ENCODE peak calls at places on chromosome 22, in five cellular contexts. One of them, this sample, is unnamed.

GRCh38 chr22:24333301-24333700 is 62.7 kb downstream of the SPECC1L start:
- DNase-seq in neural progenitor cell: no peak
- DNase-seq in sigmoid colon: no peak
- DNase-seq in BJ: peak; percentile 43
- DNase-seq in DND-41: no peak
- DNase-seq in this sample: no peak

GRCh38 chr22:30655532-30655931 is 12.1 kb downstream of the DUSP18 start:
- DNase-seq in neural progenitor cell: no peak
- DNase-seq in sigmoid colon: no peak
- DNase-seq in BJ: no peak
- DNase-seq in DND-41: no peak
- DNase-seq in this sample: no peak

GRCh38 chr22:45997077-45997774 is 20.3 kb upstream of the WNT7B start:
- DNase-seq in neural progenitor cell: peak; percentile 62
- DNase-seq in sigmoid colon: peak; percentile 96
- DNase-seq in BJ: peak; percentile 94
- DNase-seq in DND-41: peak; percentile 39
- DNase-seq in this sample: no peak

GRCh38 chr22:27238935-27239510 is 562.5 kb downstream of the MN1 start:
- DNase-seq in neural progenitor cell: no peak
- DNase-seq in sigmoid colon: peak; percentile 86
- DNase-seq in BJ: peak; percentile 68
- DNase-seq in DND-41: no peak
- DNase-seq in this sample: no peak

GRCh38 chr22:44572414-44573207 is 74.6 kb upstream of the RTL6 start:
- DNase-seq in neural progenitor cell: no peak
- DNase-seq in sigmoid colon: peak; percentile 57
- DNase-seq in BJ: no peak
- DNase-seq in DND-41: no peak
- DNase-seq in this sample: no peak

GRCh38 chr22:24007253-24008021 is 2.2 kb upstream of the GSTT4 start:
- DNase-seq in neural progenitor cell: no peak
- DNase-seq in sigmoid colon: no peak
- DNase-seq in BJ: no peak
- DNase-seq in DND-41: no peak
- DNase-seq in this sample: no peak

GRCh38 chr22:49115186-49115585 is 712.5 kb downstream of the BRD1 start:
- DNase-seq in neural progenitor cell: no peak
- DNase-seq in sigmoid colon: no peak
- DNase-seq in BJ: no peak
- DNase-seq in DND-41: no peak
- DNase-seq in this sample: no peak

GRCh38 chr22:26672590-26673468 is 15.4 kb downstream of the MIAT start:
- DNase-seq in neural progenitor cell: peak; percentile 94
- DNase-seq in sigmoid colon: peak; percentile 97
- DNase-seq in BJ: peak; percentile 79
- DNase-seq in DND-41: peak; percentile 97
- DNase-seq in this sample: peak; percentile 97

GRCh38 chr22:26554956-26555355 is 35.0 kb downstream of the TPST2 start:
- DNase-seq in neural progenitor cell: no peak
- DNase-seq in sigmoid colon: no peak
- DNase-seq in BJ: no peak
- DNase-seq in DND-41: no peak
- DNase-seq in this sample: no peak

GRCh38 chr22:49255741-49256318 is 571.8 kb downstream of the BRD1 start:
- DNase-seq in neural progenitor cell: no peak
- DNase-seq in sigmoid colon: no peak
- DNase-seq in BJ: no peak
- DNase-seq in DND-41: no peak
- DNase-seq in this sample: no peak

GRCh38 chr22:49141761-49142160 is 685.9 kb downstream of the BRD1 start:
- DNase-seq in neural progenitor cell: no peak
- DNase-seq in sigmoid colon: no peak
- DNase-seq in BJ: no peak
- DNase-seq in DND-41: no peak
- DNase-seq in this sample: no peak

GRCh38 chr22:30309981-30310672 is 16.6 kb downstream of the TBC1D10A start:
- DNase-seq in neural progenitor cell: no peak
- DNase-seq in sigmoid colon: peak; percentile 88
- DNase-seq in BJ: no peak
- DNase-seq in DND-41: peak; percentile 59
- DNase-seq in this sample: peak; percentile 88

GRCh38 chr22:41009222-41009948 is 58.2 kb downstream of the RBX1 start:
- DNase-seq in neural progenitor cell: no peak
- DNase-seq in sigmoid colon: no peak
- DNase-seq in BJ: no peak
- DNase-seq in DND-41: no peak
- DNase-seq in this sample: no peak

GRCh38 chr22:33076368-33076767 is 18.2 kb upstream of the SYN3 start:
- DNase-seq in neural progenitor cell: peak; percentile 61
- DNase-seq in sigmoid colon: no peak
- DNase-seq in BJ: no peak
- DNase-seq in DND-41: peak; percentile 6
- DNase-seq in this sample: no peak

GRCh38 chr22:28137036-28137435 is 218.0 kb upstream of the PITPNB start:
- DNase-seq in neural progenitor cell: peak; percentile 18
- DNase-seq in sigmoid colon: no peak
- DNase-seq in BJ: no peak
- DNase-seq in DND-41: no peak
- DNase-seq in this sample: no peak

GRCh38 chr22:50606561-50607365 is 6.2 kb downstream of the MAPK8IP2 start:
- DNase-seq in neural progenitor cell: no peak
- DNase-seq in sigmoid colon: no peak
- DNase-seq in BJ: no peak
- DNase-seq in DND-41: no peak
- DNase-seq in this sample: no peak

GRCh38 chr22:49848690-49849160 is 4.9 kb upstream of the ZBED4 start:
- DNase-seq in neural progenitor cell: no peak
- DNase-seq in sigmoid colon: no peak
- DNase-seq in BJ: no peak
- DNase-seq in DND-41: no peak
- DNase-seq in this sample: no peak

GRCh38 chr22:45742866-45743450 is 71.3 kb downstream of the ATXN10 start:
- DNase-seq in neural progenitor cell: no peak
- DNase-seq in sigmoid colon: no peak
- DNase-seq in BJ: peak; percentile 14
- DNase-seq in DND-41: no peak
- DNase-seq in this sample: no peak

GRCh38 chr22:46008291-46008690 is 31.3 kb upstream of the WNT7B start:
- DNase-seq in neural progenitor cell: no peak
- DNase-seq in sigmoid colon: no peak
- DNase-seq in BJ: no peak
- DNase-seq in DND-41: no peak
- DNase-seq in this sample: no peak

GRCh38 chr22:25709758-25710157 is 32.2 kb upstream of the MYO18B start:
- DNase-seq in neural progenitor cell: no peak
- DNase-seq in sigmoid colon: no peak
- DNase-seq in BJ: no peak
- DNase-seq in DND-41: peak; percentile 15
- DNase-seq in this sample: no peak

GRCh38 chr22:23074451-23074850 is 4.1 kb downstream of the GNAZ start:
- DNase-seq in neural progenitor cell: no peak
- DNase-seq in sigmoid colon: peak; percentile 33
- DNase-seq in BJ: no peak
- DNase-seq in DND-41: no peak
- DNase-seq in this sample: no peak

GRCh38 chr22:45731798-45732495 is 60.3 kb downstream of the ATXN10 start:
- DNase-seq in neural progenitor cell: peak; percentile 17
- DNase-seq in sigmoid colon: no peak
- DNase-seq in BJ: no peak
- DNase-seq in DND-41: no peak
- DNase-seq in this sample: no peak

GRCh38 chr22:49992921-49993648 is 19.5 kb downstream of the IL17REL start:
- DNase-seq in neural progenitor cell: peak; percentile 77
- DNase-seq in sigmoid colon: peak; percentile 66
- DNase-seq in BJ: no peak
- DNase-seq in DND-41: peak; percentile 60
- DNase-seq in this sample: no peak

GRCh38 chr22:37663521-37664140 is 5.1 kb downstream of the PDXP start:
- DNase-seq in neural progenitor cell: no peak
- DNase-seq in sigmoid colon: peak; percentile 83
- DNase-seq in BJ: no peak
- DNase-seq in DND-41: no peak
- DNase-seq in this sample: no peak

GRCh38 chr22:22691716-22692701 is 47.6 kb downstream of the GGTLC2 start:
- DNase-seq in neural progenitor cell: no peak
- DNase-seq in sigmoid colon: peak; percentile 50
- DNase-seq in BJ: no peak
- DNase-seq in DND-41: no peak
- DNase-seq in this sample: no peak

DNA sequence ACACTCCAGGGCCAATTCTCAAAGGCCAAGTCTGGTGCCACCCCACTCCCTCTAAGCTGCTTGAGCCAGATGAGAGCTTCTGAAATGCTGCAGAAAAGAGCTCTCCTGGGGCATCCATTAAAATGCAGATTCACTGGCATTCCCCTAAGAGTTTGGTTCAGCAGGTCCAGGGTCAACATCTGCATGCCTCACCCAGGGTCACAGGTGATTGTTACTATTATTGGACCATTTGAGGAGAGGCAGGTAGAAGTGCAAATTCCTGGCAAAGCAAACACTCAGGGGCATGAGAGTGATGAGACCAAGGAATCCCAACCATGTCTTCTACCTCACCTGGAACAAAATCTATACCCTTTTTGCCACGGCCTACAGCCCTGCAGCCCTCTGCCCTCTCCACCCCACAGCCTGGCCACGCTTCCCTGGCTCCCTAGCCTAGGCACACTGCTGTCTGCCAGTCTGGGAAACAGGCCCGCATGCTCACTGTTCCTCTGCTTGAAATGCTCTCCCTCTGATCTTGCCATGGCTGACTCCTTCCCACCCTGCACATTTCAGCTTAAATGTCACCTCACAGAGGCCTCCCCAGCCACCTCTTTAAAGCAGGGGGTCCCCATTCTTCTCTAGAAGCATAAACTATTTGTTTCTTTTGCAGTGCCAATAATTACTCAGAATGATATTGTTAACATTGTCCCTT is 4.4 kb upstream of the P2RX6 start:
- DNase-seq in neural progenitor cell: no peak
- DNase-seq in sigmoid colon: no peak
- DNase-seq in BJ: no peak
- DNase-seq in DND-41: no peak
- DNase-seq in this sample: no peak
- H3K4me3 ChIP-seq in neural progenitor cell: no peak overlapping the region
- H3K4me3 ChIP-seq in sigmoid colon: no peak overlapping the region
- H3K4me3 ChIP-seq in BJ: no peak overlapping the region
- H3K4me3 ChIP-seq in DND-41: no peak overlapping the region
- H3K4me3 ChIP-seq in this sample: no peak overlapping the region

GRCh38 chr22:36355894-36356293 is 31.9 kb downstream of the MYH9 start:
- DNase-seq in neural progenitor cell: no peak
- DNase-seq in sigmoid colon: no peak
- DNase-seq in BJ: no peak
- DNase-seq in DND-41: no peak
- DNase-seq in this sample: no peak

GRCh38 chr22:36356708-36357694 is 30.8 kb downstream of the MYH9 start:
- DNase-seq in neural progenitor cell: no peak
- DNase-seq in sigmoid colon: no peak
- DNase-seq in BJ: no peak
- DNase-seq in DND-41: no peak
- DNase-seq in this sample: no peak

GRCh38 chr22:36351921-36352774 is 35.6 kb downstream of the MYH9 start:
- DNase-seq in neural progenitor cell: no peak
- DNase-seq in sigmoid colon: no peak
- DNase-seq in BJ: no peak
- DNase-seq in DND-41: no peak
- DNase-seq in this sample: no peak

GRCh38 chr22:36352775-36353507 is 34.8 kb downstream of the MYH9 start:
- DNase-seq in neural progenitor cell: peak; percentile 38
- DNase-seq in sigmoid colon: no peak
- DNase-seq in BJ: no peak
- DNase-seq in DND-41: no peak
- DNase-seq in this sample: no peak

GRCh38 chr22:36355362-36355761 is 32.4 kb downstream of the MYH9 start:
- DNase-seq in neural progenitor cell: no peak
- DNase-seq in sigmoid colon: no peak
- DNase-seq in BJ: no peak
- DNase-seq in DND-41: no peak
- DNase-seq in this sample: no peak
- H3K4me3 ChIP-seq in neural progenitor cell: no peak overlapping the region
- H3K4me3 ChIP-seq in sigmoid colon: peak overlapping the region; percentile 11
- H3K4me3 ChIP-seq in BJ: no peak overlapping the region
- H3K4me3 ChIP-seq in DND-41: no peak overlapping the region
- H3K4me3 ChIP-seq in this sample: no peak overlapping the region

DNA sequence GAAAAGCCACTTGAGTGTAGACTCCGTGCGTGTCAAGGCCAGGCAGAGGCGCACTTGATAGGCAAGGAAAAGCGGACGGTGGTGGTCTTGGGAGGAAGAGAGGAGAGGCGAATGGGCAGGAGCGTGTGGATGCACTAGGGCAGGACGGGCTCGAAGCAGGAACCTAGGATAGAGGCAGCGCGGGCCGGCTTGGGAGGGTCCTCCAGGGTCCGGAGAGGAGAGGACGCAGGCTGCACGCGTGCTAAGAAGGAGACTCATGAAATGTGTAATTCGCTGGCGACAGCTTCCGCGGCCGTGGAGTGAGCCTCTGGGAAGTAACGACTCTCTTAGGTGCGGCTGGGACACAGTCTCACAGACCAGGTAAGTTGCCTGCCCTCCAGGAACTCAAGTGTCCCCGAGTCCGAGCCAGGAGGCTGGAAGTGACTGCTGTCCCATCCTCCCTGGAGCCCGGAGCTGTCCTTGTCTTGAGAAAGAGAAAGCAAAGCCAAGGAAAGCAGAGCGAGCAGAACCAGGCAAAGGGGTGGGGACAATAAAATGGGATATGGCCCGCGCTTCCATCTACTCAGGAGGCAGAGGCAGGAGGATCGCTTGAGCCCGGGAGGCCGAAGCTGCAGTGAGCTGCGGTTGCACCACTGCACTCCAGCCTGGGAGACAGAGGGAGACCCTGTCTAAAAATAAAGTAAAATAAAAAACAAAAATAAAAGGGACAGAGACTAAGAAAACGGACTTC is 824 bp upstream of the IL17RA start:
- DNase-seq in neural progenitor cell: no peak
- DNase-seq in sigmoid colon: no peak
- DNase-seq in BJ: no peak
- DNase-seq in DND-41: no peak
- DNase-seq in this sample: no peak
- H3K4me3 ChIP-seq in neural progenitor cell: peak overlapping the region; percentile 81
- H3K4me3 ChIP-seq in sigmoid colon: peak overlapping the region; percentile 63
- H3K4me3 ChIP-seq in BJ: peak overlapping the region; percentile 77
- H3K4me3 ChIP-seq in DND-41: peak overlapping the region; percentile 20
- H3K4me3 ChIP-seq in this sample: peak overlapping the region; percentile 73

GRCh38 chr22:39997939-39998726 is 3.4 kb downstream of the FAM83F start:
- DNase-seq in neural progenitor cell: peak; percentile 70
- DNase-seq in sigmoid colon: no peak
- DNase-seq in BJ: no peak
- DNase-seq in DND-41: no peak
- DNase-seq in this sample: no peak

GRCh38 chr22:39999144-39999757 is 4.5 kb downstream of the FAM83F start:
- DNase-seq in neural progenitor cell: peak; percentile 57
- DNase-seq in sigmoid colon: no peak
- DNase-seq in BJ: no peak
- DNase-seq in DND-41: no peak
- DNase-seq in this sample: no peak

GRCh38 chr22:39995346-39996252 is 845 bp downstream of the FAM83F start:
- DNase-seq in neural progenitor cell: no peak
- DNase-seq in sigmoid colon: no peak
- DNase-seq in BJ: no peak
- DNase-seq in DND-41: no peak
- DNase-seq in this sample: no peak

GRCh38 chr22:39996732-39997131 is 2.0 kb downstream of the FAM83F start:
- DNase-seq in neural progenitor cell: no peak
- DNase-seq in sigmoid colon: no peak
- DNase-seq in BJ: no peak
- DNase-seq in DND-41: no peak
- DNase-seq in this sample: no peak

GRCh38 chr22:39997421-39997820 is 2.7 kb downstream of the FAM83F start:
- DNase-seq in neural progenitor cell: no peak
- DNase-seq in sigmoid colon: no peak
- DNase-seq in BJ: no peak
- DNase-seq in DND-41: no peak
- DNase-seq in this sample: no peak
- H3K4me3 ChIP-seq in neural progenitor cell: no peak overlapping the region
- H3K4me3 ChIP-seq in sigmoid colon: no peak overlapping the region
- H3K4me3 ChIP-seq in BJ: no peak overlapping the region
- H3K4me3 ChIP-seq in DND-41: no peak overlapping the region
- H3K4me3 ChIP-seq in this sample: no peak overlapping the region